ENCODE peak calls at places on chromosomes 5 and 9, in six cellular contexts. One of them, this sample, is unnamed. For H3K36me3, the result is how much of the 10 kb centered on the place peaks cover.

GRCh38 chr9:135098400-135099105 is 11.1 kb downstream of the OLFM1 start:
- DNase-seq in lower lobe of right lung: no peak
- DNase-seq in GM23338: peak
- DNase-seq in transverse colon: no peak
- DNase-seq in cardiac muscle cell: peak
- DNase-seq in CD8-positive, alpha-beta T cell: no peak
- DNase-seq in this sample: no peak

GRCh38 chr5:173494446-173494845 is 122.0 kb downstream of the BOD1 start:
- DNase-seq in transverse colon: no peak
- DNase-seq in lower lobe of right lung: no peak
- DNase-seq in CD8-positive, alpha-beta T cell: no peak
- DNase-seq in cardiac muscle cell: no peak
- DNase-seq in GM23338: no peak
- DNase-seq in this sample: no peak

GRCh38 chr5:79488775-79489174 is 25.2 kb downstream of the HOMER1 start:
- DNase-seq in CD8-positive, alpha-beta T cell: no peak
- DNase-seq in transverse colon: no peak
- DNase-seq in GM23338: no peak
- DNase-seq in lower lobe of right lung: no peak
- DNase-seq in cardiac muscle cell: peak
- DNase-seq in this sample: no peak

GRCh38 chr5:68245325-68245724 is 29.8 kb downstream of the PIK3R1 start:
- DNase-seq in GM23338: no peak
- DNase-seq in transverse colon: no peak
- DNase-seq in lower lobe of right lung: no peak
- DNase-seq in CD8-positive, alpha-beta T cell: no peak
- DNase-seq in cardiac muscle cell: no peak
- DNase-seq in this sample: no peak

GRCh38 chr9:123150708-123151503 is 117.4 kb downstream of the GPR21 start:
- DNase-seq in lower lobe of right lung: no peak
- DNase-seq in cardiac muscle cell: peak
- DNase-seq in GM23338: no peak
- DNase-seq in CD8-positive, alpha-beta T cell: no peak
- DNase-seq in transverse colon: no peak
- DNase-seq in this sample: no peak

GRCh38 chr5:29758986-29759421 is 1434.5 kb upstream of the CDH6 start:
- DNase-seq in transverse colon: no peak
- DNase-seq in GM23338: peak
- DNase-seq in cardiac muscle cell: no peak
- DNase-seq in lower lobe of right lung: no peak
- DNase-seq in CD8-positive, alpha-beta T cell: no peak
- DNase-seq in this sample: no peak

GRCh38 chr5:16579142-16579541 is 37.7 kb downstream of the RETREG1 start:
- DNase-seq in GM23338: no peak
- DNase-seq in transverse colon: no peak
- DNase-seq in lower lobe of right lung: no peak
- DNase-seq in CD8-positive, alpha-beta T cell: no peak
- DNase-seq in cardiac muscle cell: no peak
- DNase-seq in this sample: no peak

GRCh38 chr5:93585753-93586385 is 2.8 kb downstream of the NR2F1 start:
- DNase-seq in lower lobe of right lung: no peak
- DNase-seq in cardiac muscle cell: peak
- DNase-seq in GM23338: peak
- DNase-seq in transverse colon: no peak
- DNase-seq in CD8-positive, alpha-beta T cell: no peak
- DNase-seq in this sample: no peak

GRCh38 chr5:115033861-115034260 is 135.8 kb downstream of the TRIM36 start:
- DNase-seq in CD8-positive, alpha-beta T cell: no peak
- DNase-seq in lower lobe of right lung: no peak
- DNase-seq in cardiac muscle cell: no peak
- DNase-seq in GM23338: peak
- DNase-seq in transverse colon: no peak
- DNase-seq in this sample: no peak

GRCh38 chr5:71809446-71809845 is 90.4 kb downstream of the CARTPT start:
- DNase-seq in transverse colon: no peak
- DNase-seq in cardiac muscle cell: no peak
- DNase-seq in lower lobe of right lung: no peak
- DNase-seq in GM23338: no peak
- DNase-seq in CD8-positive, alpha-beta T cell: no peak
- DNase-seq in this sample: no peak

GRCh38 chr5:35753500-35753899 is 103.2 kb upstream of the IL7R start:
- DNase-seq in lower lobe of right lung: no peak
- DNase-seq in CD8-positive, alpha-beta T cell: no peak
- DNase-seq in transverse colon: no peak
- DNase-seq in cardiac muscle cell: no peak
- DNase-seq in GM23338: peak
- DNase-seq in this sample: no peak

GRCh38 chr5:30324083-30324482 is 869.4 kb upstream of the CDH6 start:
- DNase-seq in transverse colon: no peak
- DNase-seq in GM23338: peak
- DNase-seq in CD8-positive, alpha-beta T cell: no peak
- DNase-seq in lower lobe of right lung: no peak
- DNase-seq in cardiac muscle cell: no peak
- DNase-seq in this sample: no peak

GRCh38 chr5:134174841-134175839 is 1.6 kb downstream of the SKP1 start:
- DNase-seq in lower lobe of right lung: no peak
- DNase-seq in transverse colon: no peak
- DNase-seq in GM23338: peak
- DNase-seq in CD8-positive, alpha-beta T cell: no peak
- DNase-seq in cardiac muscle cell: peak
- DNase-seq in this sample: no peak

GRCh38 chr9:16986441-16987387 is 116.2 kb upstream of the BNC2 start:
- DNase-seq in lower lobe of right lung: no peak
- DNase-seq in transverse colon: no peak
- DNase-seq in CD8-positive, alpha-beta T cell: no peak
- DNase-seq in cardiac muscle cell: peak
- DNase-seq in GM23338: no peak
- DNase-seq in this sample: no peak

GRCh38 chr5:82975812-82976211 is 101.4 kb downstream of the TMEM167A start:
- DNase-seq in transverse colon: no peak
- DNase-seq in cardiac muscle cell: no peak
- DNase-seq in CD8-positive, alpha-beta T cell: no peak
- DNase-seq in GM23338: no peak
- DNase-seq in lower lobe of right lung: no peak
- DNase-seq in this sample: no peak

GRCh38 chr9:77598510-77598909 is 49.6 kb downstream of the GNA14 start:
- DNase-seq in transverse colon: no peak
- DNase-seq in lower lobe of right lung: no peak
- DNase-seq in CD8-positive, alpha-beta T cell: no peak
- DNase-seq in cardiac muscle cell: peak
- DNase-seq in GM23338: no peak
- DNase-seq in this sample: no peak

GRCh38 chr5:127813633-127814171 is 110.5 kb downstream of the CCDC192 start:
- DNase-seq in CD8-positive, alpha-beta T cell: no peak
- DNase-seq in lower lobe of right lung: no peak
- DNase-seq in GM23338: no peak
- DNase-seq in cardiac muscle cell: peak
- DNase-seq in transverse colon: no peak
- DNase-seq in this sample: no peak

GRCh38 chr9:124576751-124577150 is 69.6 kb upstream of the NR5A1 start:
- DNase-seq in lower lobe of right lung: no peak
- DNase-seq in transverse colon: no peak
- DNase-seq in cardiac muscle cell: no peak
- DNase-seq in GM23338: no peak
- DNase-seq in CD8-positive, alpha-beta T cell: no peak
- DNase-seq in this sample: no peak

GRCh38 chr5:124315746-124316415 is 430.6 kb downstream of the ZNF608 start:
- DNase-seq in cardiac muscle cell: peak
- DNase-seq in transverse colon: no peak
- DNase-seq in GM23338: no peak
- DNase-seq in lower lobe of right lung: no peak
- DNase-seq in CD8-positive, alpha-beta T cell: no peak
- DNase-seq in this sample: no peak

GRCh38 chr5:37767961-37768360 is 71.9 kb downstream of the GDNF start:
- DNase-seq in CD8-positive, alpha-beta T cell: no peak
- DNase-seq in lower lobe of right lung: no peak
- DNase-seq in GM23338: no peak
- DNase-seq in transverse colon: no peak
- DNase-seq in cardiac muscle cell: no peak
- DNase-seq in this sample: no peak

GRCh38 chr5:141763526-141763925 is 81.5 kb upstream of the ARAP3 start:
- DNase-seq in GM23338: no peak
- DNase-seq in transverse colon: no peak
- DNase-seq in cardiac muscle cell: no peak
- DNase-seq in lower lobe of right lung: no peak
- DNase-seq in CD8-positive, alpha-beta T cell: no peak
- DNase-seq in this sample: no peak

GRCh38 chr5:150511641-150512367 is 3.9 kb downstream of the NDST1 start:
- DNase-seq in transverse colon: peak
- DNase-seq in lower lobe of right lung: no peak
- DNase-seq in GM23338: peak
- DNase-seq in cardiac muscle cell: peak
- DNase-seq in CD8-positive, alpha-beta T cell: no peak
- DNase-seq in this sample: no peak

GRCh38 chr5:134255418-134256150 is 29.7 kb upstream of the PPP2CA start:
- DNase-seq in transverse colon: no peak
- DNase-seq in CD8-positive, alpha-beta T cell: no peak
- DNase-seq in GM23338: no peak
- DNase-seq in cardiac muscle cell: peak
- DNase-seq in lower lobe of right lung: no peak
- DNase-seq in this sample: no peak

DNA sequence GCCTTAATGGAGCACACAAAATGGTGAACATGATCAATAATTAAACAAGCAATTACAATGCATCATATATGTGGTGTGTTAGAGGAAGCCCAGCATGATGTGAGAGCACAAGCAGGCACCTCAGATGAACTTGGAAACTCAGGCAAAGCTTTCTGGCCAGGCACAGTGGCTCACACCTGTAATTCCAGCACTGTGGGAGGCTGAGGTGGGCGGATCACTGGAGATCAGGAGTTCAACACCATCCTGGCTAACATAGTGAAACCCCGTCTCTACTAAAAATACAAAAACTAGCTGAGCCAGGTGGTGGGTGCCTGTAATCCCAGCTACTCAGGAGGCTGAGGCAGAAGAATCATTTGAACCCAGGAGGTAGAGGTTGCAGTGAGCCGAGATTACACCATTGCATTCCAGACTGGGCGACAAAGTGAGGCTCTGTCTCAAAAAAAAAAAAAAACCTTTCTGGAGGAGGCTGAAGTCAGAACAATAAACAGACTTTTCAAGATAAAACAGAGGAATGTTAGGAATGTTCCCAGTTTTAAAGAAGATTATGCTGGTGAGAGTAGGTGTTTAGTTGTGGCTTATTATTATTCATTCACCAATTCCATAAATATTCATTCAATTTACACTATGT is 159.4 kb downstream of the CEMIP2 start:
- DNase-seq in CD8-positive, alpha-beta T cell: no peak
- DNase-seq in lower lobe of right lung: no peak
- DNase-seq in cardiac muscle cell: peak
- DNase-seq in GM23338: peak
- DNase-seq in transverse colon: no peak
- DNase-seq in this sample: no peak
- H3K36me3 ChIP-seq in CD8-positive, alpha-beta T cell: under half
- H3K36me3 ChIP-seq in lower lobe of right lung: under half
- H3K36me3 ChIP-seq in cardiac muscle cell: under half
- H3K36me3 ChIP-seq in GM23338: under half
- H3K36me3 ChIP-seq in transverse colon: under half
- H3K36me3 ChIP-seq in this sample: under half

DNA sequence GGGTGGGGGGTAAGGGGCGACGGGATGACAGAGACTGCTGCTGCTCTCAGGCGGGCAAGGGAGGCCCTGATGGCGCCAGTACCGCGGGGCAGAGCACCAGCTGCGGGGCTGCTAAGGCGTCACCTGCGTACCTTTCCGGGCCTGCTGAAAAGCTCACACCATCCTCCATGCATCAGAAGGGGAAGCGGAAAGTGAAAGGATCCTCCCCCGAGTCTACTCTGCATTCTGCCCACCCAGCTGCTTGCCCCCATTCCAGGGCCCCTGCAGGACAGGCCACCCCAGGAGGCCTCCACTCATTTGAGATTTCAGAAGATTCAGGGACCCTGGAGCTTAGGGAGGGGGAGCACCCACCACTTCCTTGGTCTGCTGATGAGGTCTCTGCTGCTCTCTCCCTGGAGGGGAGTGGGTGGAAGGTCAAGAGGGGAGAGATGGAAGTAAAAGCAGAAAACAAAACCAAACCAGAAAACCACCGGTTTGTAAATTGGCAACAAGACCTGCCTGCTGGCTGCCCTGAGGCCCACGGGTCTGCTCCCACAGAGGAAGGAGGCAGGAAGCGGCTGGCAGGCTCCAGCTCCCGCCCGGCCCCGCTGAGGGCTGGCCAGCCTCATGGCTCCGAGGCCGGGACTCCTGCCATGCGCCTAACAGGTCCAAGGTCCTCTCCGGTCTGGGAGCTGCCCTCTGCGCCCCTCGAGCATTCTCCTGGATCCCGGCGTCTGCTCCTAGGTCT is 33.6 kb downstream of the PRRT1B start:
- DNase-seq in GM23338: no peak
- DNase-seq in cardiac muscle cell: no peak
- DNase-seq in CD8-positive, alpha-beta T cell: peak
- DNase-seq in lower lobe of right lung: no peak
- DNase-seq in transverse colon: peak
- DNase-seq in this sample: no peak
- H3K36me3 ChIP-seq in GM23338: under half
- H3K36me3 ChIP-seq in cardiac muscle cell: under half
- H3K36me3 ChIP-seq in CD8-positive, alpha-beta T cell: under half
- H3K36me3 ChIP-seq in lower lobe of right lung: half or more
- H3K36me3 ChIP-seq in transverse colon: under half
- H3K36me3 ChIP-seq in this sample: half or more

DNA sequence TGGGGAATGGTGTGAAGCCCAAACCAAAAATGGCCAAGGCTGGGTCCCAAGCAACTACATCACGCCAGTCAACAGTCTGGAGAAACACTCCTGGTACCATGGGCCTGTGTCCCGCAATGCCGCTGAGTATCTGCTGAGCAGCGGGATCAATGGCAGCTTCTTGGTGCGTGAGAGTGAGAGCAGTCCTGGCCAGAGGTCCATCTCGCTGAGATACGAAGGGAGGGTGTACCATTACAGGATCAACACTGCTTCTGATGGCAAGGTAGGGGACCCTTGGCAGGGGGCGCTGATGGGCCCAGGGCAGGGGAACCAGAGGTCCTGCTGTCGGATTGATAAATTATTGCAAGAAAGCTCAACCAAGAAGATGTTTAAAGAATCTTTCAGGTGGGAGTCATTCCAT is 19.8 kb downstream of the ABL1 start:
- DNase-seq in CD8-positive, alpha-beta T cell: no peak
- DNase-seq in cardiac muscle cell: no peak
- DNase-seq in GM23338: no peak
- DNase-seq in lower lobe of right lung: no peak
- DNase-seq in transverse colon: no peak
- DNase-seq in this sample: no peak
- H3K36me3 ChIP-seq in CD8-positive, alpha-beta T cell: under half
- H3K36me3 ChIP-seq in cardiac muscle cell: under half
- H3K36me3 ChIP-seq in GM23338: under half
- H3K36me3 ChIP-seq in lower lobe of right lung: half or more
- H3K36me3 ChIP-seq in transverse colon: under half
- H3K36me3 ChIP-seq in this sample: under half

GRCh38 chr5:32244017-32244416 is 68.7 kb downstream of the MTMR12 start:
- DNase-seq in transverse colon: no peak
- DNase-seq in GM23338: no peak
- DNase-seq in CD8-positive, alpha-beta T cell: no peak
- DNase-seq in cardiac muscle cell: no peak
- DNase-seq in lower lobe of right lung: no peak
- DNase-seq in this sample: no peak
- H3K36me3 ChIP-seq in transverse colon: under half
- H3K36me3 ChIP-seq in GM23338: under half
- H3K36me3 ChIP-seq in CD8-positive, alpha-beta T cell: under half
- H3K36me3 ChIP-seq in cardiac muscle cell: under half
- H3K36me3 ChIP-seq in lower lobe of right lung: half or more
- H3K36me3 ChIP-seq in this sample: half or more

GRCh38 chr5:1074226-1074625 is 37.6 kb downstream of the SLC12A7 start:
- DNase-seq in transverse colon: no peak
- DNase-seq in lower lobe of right lung: no peak
- DNase-seq in CD8-positive, alpha-beta T cell: no peak
- DNase-seq in cardiac muscle cell: no peak
- DNase-seq in GM23338: no peak
- DNase-seq in this sample: no peak
- H3K36me3 ChIP-seq in transverse colon: under half
- H3K36me3 ChIP-seq in lower lobe of right lung: half or more
- H3K36me3 ChIP-seq in CD8-positive, alpha-beta T cell: under half
- H3K36me3 ChIP-seq in cardiac muscle cell: under half
- H3K36me3 ChIP-seq in GM23338: under half
- H3K36me3 ChIP-seq in this sample: half or more

This sample was measured in tibial artery.